ENCODE peak calls at places on chromosomes 12 and 14, in four cellular contexts. One of them, this sample, is unnamed.

GRCh38 chr12:72289633-72290032 is 17.5 kb downstream of the TRHDE start:
- DNase-seq in RWPE1: no peak
- DNase-seq in GM10248: no peak
- DNase-seq in foreskin fibroblast: peak; percentile 59
- DNase-seq in this sample: no peak

GRCh38 chr12:114790276-114790675 is 106.3 kb upstream of the TBX3 start:
- DNase-seq in foreskin fibroblast: no peak
- DNase-seq in GM10248: no peak
- DNase-seq in RWPE1: no peak
- DNase-seq in this sample: no peak

GRCh38 chr12:124616394-124617343 is 49.3 kb upstream of the NCOR2 start:
- DNase-seq in RWPE1: no peak
- DNase-seq in foreskin fibroblast: no peak
- DNase-seq in GM10248: no peak
- DNase-seq in this sample: no peak

GRCh38 chr14:46580941-46581671 is 70.5 kb downstream of the RPL10L start:
- DNase-seq in GM10248: peak; percentile 13
- DNase-seq in foreskin fibroblast: peak; percentile 1
- DNase-seq in RWPE1: no peak
- DNase-seq in this sample: peak; percentile 33

GRCh38 chr12:124916370-124917134 is 2.1 kb upstream of the UBC start:
- DNase-seq in RWPE1: no peak
- DNase-seq in GM10248: no peak
- DNase-seq in foreskin fibroblast: peak; percentile 97
- DNase-seq in this sample: no peak

GRCh38 chr12:92055877-92056276 is 89.8 kb downstream of the BTG1 start:
- DNase-seq in RWPE1: peak; percentile 36
- DNase-seq in foreskin fibroblast: no peak
- DNase-seq in GM10248: no peak
- DNase-seq in this sample: no peak

GRCh38 chr14:92646952-92647461 is 101.4 kb downstream of the LGMN start:
- DNase-seq in foreskin fibroblast: peak; percentile 79
- DNase-seq in RWPE1: no peak
- DNase-seq in GM10248: no peak
- DNase-seq in this sample: no peak

GRCh38 chr14:91888641-91889476 is 21.5 kb upstream of the TC2N start:
- DNase-seq in GM10248: no peak
- DNase-seq in foreskin fibroblast: no peak
- DNase-seq in RWPE1: no peak
- DNase-seq in this sample: no peak

GRCh38 chr12:82645414-82645813 is 41.3 kb upstream of the TMTC2 start:
- DNase-seq in GM10248: no peak
- DNase-seq in RWPE1: peak; percentile 23
- DNase-seq in foreskin fibroblast: no peak
- DNase-seq in this sample: no peak

GRCh38 chr12:112153181-112153899 is 28.0 kb downstream of the TRAFD1 start:
- DNase-seq in GM10248: no peak
- DNase-seq in RWPE1: no peak
- DNase-seq in foreskin fibroblast: no peak
- DNase-seq in this sample: no peak

GRCh38 chr12:117470804-117471203 is 109.4 kb upstream of the NOS1 start:
- DNase-seq in GM10248: no peak
- DNase-seq in RWPE1: no peak
- DNase-seq in foreskin fibroblast: no peak
- DNase-seq in this sample: no peak

GRCh38 chr14:49972199-49972671 is 79.4 kb downstream of the ARF6 start:
- DNase-seq in foreskin fibroblast: peak; percentile 92
- DNase-seq in GM10248: no peak
- DNase-seq in RWPE1: no peak
- DNase-seq in this sample: no peak

GRCh38 chr14:74655597-74656389 is 43.8 kb upstream of the LTBP2 start:
- DNase-seq in RWPE1: no peak
- DNase-seq in GM10248: no peak
- DNase-seq in foreskin fibroblast: peak; percentile 78
- DNase-seq in this sample: no peak

GRCh38 chr12:63294327-63294632 is 143.3 kb upstream of the AVPR1A start:
- DNase-seq in GM10248: no peak
- DNase-seq in foreskin fibroblast: peak; percentile 84
- DNase-seq in RWPE1: peak; percentile 58
- DNase-seq in this sample: no peak

GRCh38 chr14:76955575-76956252 is 72.8 kb downstream of the IRF2BPL start:
- DNase-seq in foreskin fibroblast: peak; percentile 85
- DNase-seq in RWPE1: peak; percentile 33
- DNase-seq in GM10248: peak; percentile 66
- DNase-seq in this sample: no peak

GRCh38 chr12:52685406-52685890 is 5.2 kb upstream of the KRT1 start:
- DNase-seq in foreskin fibroblast: no peak
- DNase-seq in GM10248: no peak
- DNase-seq in RWPE1: no peak
- DNase-seq in this sample: no peak

GRCh38 chr12:131536337-131536736 is 174.6 kb upstream of the SFSWAP start:
- DNase-seq in GM10248: no peak
- DNase-seq in RWPE1: no peak
- DNase-seq in foreskin fibroblast: no peak
- DNase-seq in this sample: no peak

GRCh38 chr12:57529831-57530230 is 7.2 kb downstream of the MBD6 start:
- DNase-seq in RWPE1: no peak
- DNase-seq in GM10248: no peak
- DNase-seq in foreskin fibroblast: no peak
- DNase-seq in this sample: peak; percentile 61

GRCh38 chr12:58703911-58704310 is 216.4 kb downstream of the LRIG3 start:
- DNase-seq in GM10248: no peak
- DNase-seq in foreskin fibroblast: peak; percentile 61
- DNase-seq in RWPE1: no peak
- DNase-seq in this sample: no peak

GRCh38 chr14:73441286-73441685 is 17.1 kb downstream of the NUMB start:
- DNase-seq in foreskin fibroblast: no peak
- DNase-seq in RWPE1: no peak
- DNase-seq in GM10248: no peak
- DNase-seq in this sample: no peak

GRCh38 chr14:65141523-65141922 is 39.2 kb upstream of the MAX start:
- DNase-seq in RWPE1: no peak
- DNase-seq in GM10248: no peak
- DNase-seq in foreskin fibroblast: no peak
- DNase-seq in this sample: no peak

GRCh38 chr12:49588761-49589516 is 16.5 kb downstream of the FAM186B start:
- DNase-seq in RWPE1: peak; percentile 23
- DNase-seq in foreskin fibroblast: no peak
- DNase-seq in GM10248: no peak
- DNase-seq in this sample: no peak

GRCh38 chr14:54025661-54026060 is 69.0 kb upstream of the BMP4 start:
- DNase-seq in RWPE1: peak; percentile 49
- DNase-seq in GM10248: no peak
- DNase-seq in foreskin fibroblast: peak; percentile 57
- DNase-seq in this sample: no peak

GRCh38 chr12:100896192-100896591 is 101.6 kb downstream of the ANO4 start:
- DNase-seq in GM10248: no peak
- DNase-seq in foreskin fibroblast: no peak
- DNase-seq in RWPE1: no peak
- DNase-seq in this sample: no peak

DNA sequence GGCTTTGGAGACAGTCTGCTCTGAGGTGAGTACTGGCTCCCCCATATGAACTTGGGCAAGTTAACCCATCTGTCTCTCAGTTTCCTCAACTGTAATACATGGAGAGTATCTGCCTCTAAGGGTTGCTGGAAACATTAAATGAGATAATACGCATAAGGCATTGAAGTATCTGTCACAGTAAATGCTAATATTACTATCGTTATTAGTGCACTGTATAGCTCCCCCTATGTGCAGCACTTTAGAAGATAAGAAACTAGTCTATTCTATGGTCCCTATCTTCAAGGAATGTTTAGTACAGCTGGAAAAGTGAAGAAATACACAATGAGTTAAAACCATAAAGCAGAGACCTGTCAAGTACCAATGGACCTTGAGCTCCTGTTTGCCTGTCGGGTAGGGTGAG is 51.7 kb upstream of the CFL2 start:
- DNase-seq in foreskin fibroblast: no peak
- DNase-seq in RWPE1: no peak
- DNase-seq in GM10248: no peak
- DNase-seq in this sample: no peak
- TF ChIP-seq CTCF in foreskin fibroblast: no peak
- TF ChIP-seq CTCF in RWPE1: no peak
- TF ChIP-seq CTCF in GM10248: no peak
- TF ChIP-seq CTCF in this sample: no peak

GRCh38 chr12:5497329-5498058 is 65.6 kb downstream of the NTF3 start:
- DNase-seq in foreskin fibroblast: peak; percentile 77
- DNase-seq in RWPE1: no peak
- DNase-seq in GM10248: no peak
- DNase-seq in this sample: no peak

GRCh38 chr12:5489760-5490432 is 58.0 kb downstream of the NTF3 start:
- DNase-seq in foreskin fibroblast: peak; percentile 53
- DNase-seq in GM10248: no peak
- DNase-seq in RWPE1: no peak
- DNase-seq in this sample: no peak

GRCh38 chr12:5492562-5492961 is 60.7 kb downstream of the NTF3 start:
- DNase-seq in foreskin fibroblast: no peak
- DNase-seq in GM10248: no peak
- DNase-seq in RWPE1: no peak
- DNase-seq in this sample: no peak

GRCh38 chr12:5494343-5494742 is 62.4 kb downstream of the NTF3 start:
- DNase-seq in GM10248: no peak
- DNase-seq in foreskin fibroblast: no peak
- DNase-seq in RWPE1: no peak
- DNase-seq in this sample: no peak

DNA sequence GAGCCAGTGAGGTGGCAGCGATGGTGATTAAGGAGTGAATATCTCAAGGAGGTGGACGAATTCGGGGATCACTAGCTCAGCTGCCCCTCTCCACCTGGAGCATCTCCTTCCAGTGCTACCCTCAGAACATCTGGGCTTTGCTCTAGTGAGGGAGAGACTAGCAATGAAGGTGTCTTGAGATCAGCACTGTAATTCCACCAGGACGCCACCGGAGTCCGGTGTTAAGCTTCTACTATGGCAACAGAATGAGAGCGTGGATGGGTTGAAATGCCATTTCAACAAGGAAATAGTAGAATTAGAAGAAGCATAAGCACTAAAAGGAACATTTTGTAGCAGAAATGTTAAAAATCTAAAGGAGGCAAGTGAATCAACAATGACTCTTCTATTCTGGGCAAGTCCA is 61.1 kb downstream of the NTF3 start:
- DNase-seq in RWPE1: no peak
- DNase-seq in foreskin fibroblast: peak; percentile 23
- DNase-seq in GM10248: no peak
- DNase-seq in this sample: no peak
- TF ChIP-seq CTCF in RWPE1: no peak
- TF ChIP-seq CTCF in foreskin fibroblast: no peak
- TF ChIP-seq CTCF in GM10248: no peak
- TF ChIP-seq CTCF in this sample: peak; percentile 23

GRCh38 chr14:71582705-71583104 is 349.5 kb upstream of the RGS6 start:
- DNase-seq in GM10248: no peak
- DNase-seq in foreskin fibroblast: peak; percentile 73
- DNase-seq in RWPE1: no peak
- DNase-seq in this sample: no peak
- TF ChIP-seq CTCF in GM10248: no peak
- TF ChIP-seq CTCF in foreskin fibroblast: no peak
- TF ChIP-seq CTCF in RWPE1: no peak
- TF ChIP-seq CTCF in this sample: no peak

GRCh38 chr14:55414551-55414950 is 2.9 kb upstream of the ATG14 start:
- DNase-seq in RWPE1: no peak
- DNase-seq in foreskin fibroblast: no peak
- DNase-seq in GM10248: no peak
- DNase-seq in this sample: no peak

GRCh38 chr14:55416866-55417265 is 5.2 kb upstream of the ATG14 start:
- DNase-seq in GM10248: peak; percentile 14
- DNase-seq in foreskin fibroblast: peak; percentile 32
- DNase-seq in RWPE1: no peak
- DNase-seq in this sample: peak; percentile 70

GRCh38 chr14:55419663-55420062 is 8.0 kb upstream of the ATG14 start:
- DNase-seq in RWPE1: no peak
- DNase-seq in GM10248: no peak
- DNase-seq in foreskin fibroblast: no peak
- DNase-seq in this sample: no peak

GRCh38 chr14:55417955-55418354 is 6.3 kb upstream of the ATG14 start:
- DNase-seq in GM10248: no peak
- DNase-seq in RWPE1: no peak
- DNase-seq in foreskin fibroblast: no peak
- DNase-seq in this sample: no peak

DNA sequence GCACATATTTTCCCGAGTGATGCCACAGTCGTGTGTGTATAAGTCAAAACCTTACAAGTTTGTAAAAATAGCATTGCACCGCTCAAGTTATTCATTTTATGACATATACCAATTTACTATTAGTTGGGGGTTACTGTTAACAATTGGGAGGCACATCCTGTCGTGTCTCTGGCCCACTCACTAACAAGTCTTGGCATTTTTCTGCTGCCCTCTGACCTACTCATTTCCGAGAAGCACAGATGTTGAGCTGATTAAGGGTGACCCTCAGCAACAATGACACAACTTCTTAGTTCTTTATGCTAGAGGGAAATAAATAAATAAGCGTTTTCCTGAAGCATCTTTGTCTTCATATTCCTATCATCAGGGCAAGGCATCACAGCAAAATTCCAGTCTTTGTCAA is 6.8 kb upstream of the ATG14 start:
- DNase-seq in foreskin fibroblast: peak; percentile 23
- DNase-seq in GM10248: no peak
- DNase-seq in RWPE1: no peak
- DNase-seq in this sample: no peak
- TF ChIP-seq CTCF in foreskin fibroblast: no peak
- TF ChIP-seq CTCF in GM10248: no peak
- TF ChIP-seq CTCF in RWPE1: no peak
- TF ChIP-seq CTCF in this sample: no peak

DNA sequence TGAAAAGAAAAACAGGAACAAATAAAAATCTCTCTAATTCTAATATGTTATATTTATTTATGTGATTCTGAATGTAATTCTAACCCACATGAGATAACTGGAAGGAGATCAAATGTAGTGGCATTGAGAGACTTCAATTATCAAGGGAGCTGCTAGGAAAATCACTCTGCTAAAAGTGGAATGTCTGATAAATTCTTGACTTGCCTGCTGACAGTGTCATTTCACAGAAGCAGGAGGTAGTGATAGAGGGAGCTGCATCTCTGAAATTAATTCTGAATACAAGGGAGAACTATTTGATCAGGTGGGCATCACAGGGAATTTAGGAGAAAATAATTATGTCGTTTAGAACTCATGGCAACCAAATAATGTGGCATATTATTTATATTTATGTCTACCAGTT is 303.6 kb downstream of the BCAT1 start:
- DNase-seq in foreskin fibroblast: no peak
- DNase-seq in GM10248: no peak
- DNase-seq in RWPE1: no peak
- DNase-seq in this sample: no peak
- TF ChIP-seq CTCF in foreskin fibroblast: no peak
- TF ChIP-seq CTCF in GM10248: no peak
- TF ChIP-seq CTCF in RWPE1: no peak
- TF ChIP-seq CTCF in this sample: no peak